ENCODE peak calls at places on chromosomes 16 and 17, in five cellular contexts. Q, A, Y, C and Z are unnamed samples.

GRCh38 chr17:2337152-2337810 is at the start of gene SGSM2:
- DNase-seq in Q (peak), A (peak), Y (peak), C (no peak), Z (peak)

GRCh38 chr17:15213381-15214087 is 51.6 kb downstream of the PMP22 start:
- DNase-seq in Q (no peak), A (no peak), Y (peak), C (no peak), Z (no peak)

GRCh38 chr16:191783-192294 is 11.6 kb downstream of the HBQ1 start:
- DNase-seq in Q (no peak), A (no peak), Y (no peak), C (no peak), Z (no peak)

GRCh38 chr16:9772526-9772925 is 409.7 kb downstream of the GRIN2A start:
- DNase-seq in Q (no peak), A (no peak), Y (no peak), C (no peak), Z (no peak)

GRCh38 chr17:64296246-64296645 is 33.2 kb upstream of the TEX2 start:
- DNase-seq in Q (no peak), A (no peak), Y (peak), C (no peak), Z (no peak)

GRCh38 chr17:28982191-28982793 is 23.5 kb downstream of the SEZ6 start:
- DNase-seq in Q (peak), A (no peak), Y (peak), C (peak), Z (no peak)

GRCh38 chr16:88972349-88972748 is 4.7 kb downstream of the CBFA2T3 start:
- DNase-seq in Q (no peak), A (no peak), Y (no peak), C (no peak), Z (no peak)

GRCh38 chr16:30889721-30890120 is 4.2 kb downstream of the BCL7C start:
- DNase-seq in Q (no peak), A (no peak), Y (no peak), C (no peak), Z (no peak)

GRCh38 chr17:64502021-64502420 is 4.1 kb downstream of the DDX5 start:
- DNase-seq in Q (no peak), A (no peak), Y (no peak), C (no peak), Z (no peak)

GRCh38 chr17:7136266-7136877 is 21.8 kb upstream of the ASGR2 start:
- DNase-seq in Q (peak), A (peak), Y (peak), C (peak), Z (peak)

GRCh38 chr16:48317614-48318013 is 67.6 kb downstream of the SIAH1 start:
- DNase-seq in Q (no peak), A (peak), Y (peak), C (no peak), Z (no peak)

GRCh38 chr17:15494821-15495220 is 27.4 kb upstream of the CDRT4 start:
- DNase-seq in Q (no peak), A (no peak), Y (no peak), C (no peak), Z (no peak)

GRCh38 chr16:72099377-72099818 is 5.8 kb downstream of the DHX38 start:
- DNase-seq in Q (no peak), A (peak), Y (peak), C (no peak), Z (peak)